ENCODE peak calls at places on chromosomes 4 and X, in eight cellular contexts. J is right atrium auricular region; Y is transverse colon; I is CD8-positive, alpha-beta memory T cell; K is fibroblast of lung; H is kidney; R is IMR-90; W is heart left ventricle. E is an unnamed sample.
A peak's percentile ranks its signal among the peaks of the same experiment; 100 is the strongest.

GRCh38 chrX:79161655-79162054 is 17.2 kb downstream of the GPR174 start:
- DNase-seq in J (no peak), H (no peak), Y (no peak), W (no peak), K (no peak), R (no peak), I (peak; percentile 78), E (no peak)

GRCh38 chr4:80909938-80910337 is 120.6 kb upstream of the BMP3 start:
- DNase-seq in J (no peak), W (no peak), H (no peak), I (no peak), Y (no peak), R (no peak), K (no peak), E (no peak)

GRCh38 chrX:69070949-69071650 is 94.2 kb downstream of the PJA1 start:
- DNase-seq in H (peak; percentile 92), J (peak; percentile 78), Y (peak; percentile 12), K (no peak), I (no peak), W (peak; percentile 83), R (no peak), E (no peak)

GRCh38 chr4:6687947-6688878 is 5.5 kb upstream of the S100P start:
- DNase-seq in J (no peak), H (no peak), Y (no peak), I (no peak), W (no peak), R (no peak), K (no peak), E (no peak)

GRCh38 chrX:17535229-17535628 is 160.2 kb downstream of the NHS start:
- DNase-seq in R (peak; percentile 20), I (peak; percentile 43), Y (peak; percentile 31), K (peak; percentile 33), H (no peak), W (no peak), J (no peak), E (no peak)

GRCh38 chr4:33722254-33722653 is 2522.1 kb downstream of the ARAP2 start:
- DNase-seq in J (no peak), K (peak; percentile 18), H (no peak), W (no peak), Y (no peak), I (no peak), R (no peak), E (no peak)

GRCh38 chr4:98603683-98604573 is 54.5 kb downstream of the TSPAN5 start:
- DNase-seq in K (peak; percentile 43), Y (no peak), H (no peak), I (no peak), J (no peak), R (peak; percentile 71), W (no peak), E (no peak)

GRCh38 chrX:77668391-77669237 is 117.4 kb downstream of the ATRX start:
- DNase-seq in Y (no peak), K (peak; percentile 21), W (no peak), H (no peak), I (no peak), R (peak; percentile 55), J (no peak), E (no peak)

GRCh38 chr4:142567199-142567598 is 278.9 kb downstream of the INPP4B start:
- DNase-seq in H (no peak), I (peak; percentile 64), R (no peak), Y (peak; percentile 35), K (no peak), J (no peak), W (no peak), E (no peak)

GRCh38 chr4:187128226-187128625 is 404.6 kb upstream of the FAT1 start:
- DNase-seq in H (no peak), I (no peak), W (no peak), J (no peak), R (peak; percentile 41), K (no peak), Y (no peak), E (no peak)

GRCh38 chrX:20265726-20266681 is 705 bp downstream of the RPS6KA3 start:
- DNase-seq in J (no peak), Y (peak; percentile 29), H (peak; percentile 83), R (peak; percentile 12), K (no peak), I (peak; percentile 60), W (peak; percentile 30), E (no peak)

GRCh38 chrX:125628435-125628834 is 308.8 kb downstream of the TEX13C start:
- DNase-seq in W (no peak), H (no peak), Y (no peak), I (no peak), R (no peak), K (no peak), J (no peak), E (no peak)

GRCh38 chr4:167359711-167360110 is 125.4 kb upstream of the SPOCK3 start:
- DNase-seq in I (no peak), K (no peak), J (no peak), W (no peak), Y (no peak), H (no peak), R (no peak), E (no peak)

GRCh38 chrX:64204252-64204651 is 1.3 kb downstream of the AMER1 start:
- DNase-seq in K (peak; percentile 8), I (no peak), W (peak; percentile 51), R (peak; percentile 1), J (no peak), H (peak; percentile 80), Y (peak; percentile 16), E (no peak)

GRCh38 chr4:45554423-45554822 is 569.4 kb downstream of the GABRG1 start:
- DNase-seq in R (no peak), I (no peak), K (peak; percentile 32), Y (no peak), H (no peak), J (no peak), W (no peak), E (no peak)

GRCh38 chrX:24837966-24838365 is 144.2 kb downstream of the POLA1 start:
- DNase-seq in I (no peak), Y (no peak), R (no peak), H (no peak), W (no peak), J (no peak), K (no peak), E (no peak)

GRCh38 chrX:139224953-139225665 is 305.4 kb upstream of the F9 start:
- DNase-seq in W (no peak), R (no peak), I (no peak), Y (no peak), H (no peak), K (no peak), J (no peak), E (no peak)

GRCh38 chr4:15702941-15703403 is at the start of gene BST1:
- DNase-seq in I (peak; percentile 60), J (peak; percentile 85), K (peak; percentile 52), H (peak; percentile 87), Y (peak; percentile 81), R (peak; percentile 50), W (peak; percentile 78), E (peak; percentile 95)

GRCh38 chrX:49120104-49120503 is 3.4 kb downstream of the GPKOW start:
- DNase-seq in J (no peak), H (no peak), W (no peak), I (no peak), R (no peak), Y (no peak), K (no peak), E (no peak)

GRCh38 chrX:101415180-101416130 is 7.4 kb downstream of the HNRNPH2 start:
- DNase-seq in I (peak; percentile 49), J (no peak), H (no peak), R (peak; percentile 84), Y (no peak), W (no peak), K (peak; percentile 87), E (no peak)

GRCh38 chr4:101400096-101400495 is 52.8 kb upstream of the PPP3CA start:
- DNase-seq in J (no peak), H (no peak), I (no peak), K (no peak), W (no peak), Y (no peak), R (peak; percentile 78), E (no peak)

GRCh38 chr4:85500110-85500867 is 25.3 kb downstream of the ARHGAP24 start:
- DNase-seq in J (no peak), W (no peak), I (no peak), K (peak; percentile 82), Y (no peak), R (no peak), H (no peak), E (no peak)

DNA sequence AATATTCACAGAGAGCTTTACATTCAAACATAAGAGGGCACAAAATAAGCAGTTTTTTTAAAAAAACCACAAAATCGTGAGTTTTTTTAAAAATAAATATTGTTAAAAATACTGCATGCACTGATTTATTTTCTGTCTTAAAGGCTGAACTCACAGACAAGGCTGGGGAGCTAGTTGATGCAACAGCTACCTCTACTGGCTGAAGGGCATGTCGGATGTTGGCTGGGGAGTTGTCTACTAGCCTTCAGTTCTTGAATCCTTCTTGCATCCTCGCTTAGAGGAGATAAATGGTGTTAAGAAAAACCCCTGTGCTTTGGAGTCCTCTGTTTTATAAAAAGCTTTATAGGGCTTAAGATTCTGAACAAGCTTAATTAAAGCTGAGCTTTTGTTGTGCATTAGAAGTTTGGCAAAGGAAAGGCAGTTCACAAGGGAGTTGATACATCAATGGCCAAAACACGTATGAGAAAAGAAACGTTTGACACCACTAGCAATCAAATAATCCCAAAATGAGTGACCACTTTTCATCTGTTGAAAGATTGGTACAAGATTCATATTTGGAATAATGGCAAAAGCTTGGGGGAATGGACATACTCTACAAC is 94.8 kb downstream of the SEL1L3 start:
- DNase-seq in R (peak; percentile 79), W (peak; percentile 40), I (no peak), K (peak; percentile 77), H (no peak), Y (peak; percentile 37), J (peak; percentile 65), E (no peak)
- H3K4me1 ChIP-seq in R (no peaks in the 10 kb centered on the region), W (no peaks in the 10 kb centered on the region), I (no peaks in the 10 kb centered on the region), K (peaks cover 2% of the 10 kb centered on the region), H (no peaks in the 10 kb centered on the region), Y (no peaks in the 10 kb centered on the region), J (no peaks in the 10 kb centered on the region), E (no peaks in the 10 kb centered on the region)

GRCh38 chr4:148834804-148835598 is 392.8 kb upstream of the NR3C2 start:
- DNase-seq in W (no peak), Y (no peak), K (peak; percentile 51), I (no peak), R (peak; percentile 61), H (peak; percentile 52), J (no peak), E (no peak)
- H3K27ac ChIP-seq in W (no peak overlapping the region), Y (peak overlapping the region; percentile 77), K (peak overlapping the region; percentile 26), I (no peak overlapping the region), R (no peak overlapping the region), H (no peak overlapping the region), J (no peak overlapping the region), E (no peak overlapping the region)

DNA sequence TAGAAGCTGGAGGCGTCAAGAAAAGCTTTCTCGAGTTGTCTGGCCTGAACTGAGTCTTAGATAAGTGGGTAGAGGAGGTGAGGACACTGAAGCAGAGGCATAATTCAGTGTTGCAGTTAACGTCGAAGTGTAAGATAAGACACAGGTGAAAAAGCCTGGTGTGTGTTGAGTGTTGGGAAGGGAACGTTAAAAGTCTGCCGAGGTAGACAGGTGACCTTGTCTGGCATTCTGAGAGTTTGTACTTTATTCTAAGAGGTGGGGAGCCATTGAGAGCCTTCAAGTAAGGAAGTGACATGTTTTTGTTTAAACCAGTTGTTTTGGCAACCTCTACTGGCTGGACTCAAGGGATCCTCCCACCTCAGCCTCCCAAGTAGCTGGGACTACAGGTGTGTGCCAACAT is 219.1 kb downstream of the SHROOM3 start:
- DNase-seq in I (no peak), J (no peak), K (no peak), W (no peak), Y (no peak), R (no peak), H (no peak), E (no peak)
- H3K4me1 ChIP-seq in I (no peaks in the 10 kb centered on the region), J (peaks cover 16% of the 10 kb centered on the region), K (peaks cover 20% of the 10 kb centered on the region), W (no peaks in the 10 kb centered on the region), Y (no peaks in the 10 kb centered on the region), R (peaks cover 13% of the 10 kb centered on the region), H (peaks cover 1% of the 10 kb centered on the region), E (peaks cover 22% of the 10 kb centered on the region)

GRCh38 chrX:55867708-55868107 is 150.2 kb downstream of the RRAGB start:
- DNase-seq in I (no peak), Y (no peak), H (no peak), R (no peak), K (no peak), W (no peak), J (no peak), E (no peak)
- H3K27ac ChIP-seq in I (no peak overlapping the region), Y (no peak overlapping the region), H (no peak overlapping the region), R (no peak overlapping the region), K (no peak overlapping the region), W (no peak overlapping the region), J (no peak overlapping the region), E (no peak overlapping the region)

E was measured in esophagus muscularis mucosa.